ENCODE peak calls at places on chromosomes 5 and 9, in six cellular contexts. E is tibial artery, U is fibroblast of lung, Y is AG04450, A is right atrium auricular region, D is breast epithelium. V is an unnamed sample. For H3K27me3, the result is how much of the 10 kb centered on the place peaks cover.

GRCh38 chr5:168601972-168602371 is 22.8 kb upstream of the PANK3 start:
- DNase-seq in E (no peak), U (no peak), Y (no peak), A (no peak), D (no peak), V (no peak)

GRCh38 chr9:98150726-98151125 is 31.7 kb upstream of the TRIM14 start:
- DNase-seq in E (peak), U (no peak), Y (no peak), A (no peak), D (no peak), V (no peak)

GRCh38 chr9:70411141-70411929 is 3.1 kb downstream of the KLF9 start:
- DNase-seq in E (peak), U (peak), Y (no peak), A (peak), D (no peak), V (peak)

GRCh38 chr5:118722165-118723020 is 266.0 kb downstream of the DTWD2 start:
- DNase-seq in E (no peak), U (no peak), Y (no peak), A (no peak), D (no peak), V (no peak)

GRCh38 chr9:136714096-136714875 is 1.9 kb downstream of the DIPK1B start:
- DNase-seq in E (no peak), U (no peak), Y (no peak), A (no peak), D (no peak), V (no peak)

GRCh38 chr5:171355302-171355724 is 32.3 kb upstream of the NPM1 start:
- DNase-seq in E (no peak), U (no peak), Y (no peak), A (no peak), D (no peak), V (no peak)

GRCh38 chr5:159680095-159680494 is 236.2 kb upstream of the ADRA1B start:
- DNase-seq in E (no peak), U (peak), Y (no peak), A (no peak), D (no peak), V (no peak)

GRCh38 chr9:137454506-137455360 is 4.4 kb downstream of the NSMF start:
- DNase-seq in E (peak), U (peak), Y (no peak), A (no peak), D (no peak), V (no peak)

DNA sequence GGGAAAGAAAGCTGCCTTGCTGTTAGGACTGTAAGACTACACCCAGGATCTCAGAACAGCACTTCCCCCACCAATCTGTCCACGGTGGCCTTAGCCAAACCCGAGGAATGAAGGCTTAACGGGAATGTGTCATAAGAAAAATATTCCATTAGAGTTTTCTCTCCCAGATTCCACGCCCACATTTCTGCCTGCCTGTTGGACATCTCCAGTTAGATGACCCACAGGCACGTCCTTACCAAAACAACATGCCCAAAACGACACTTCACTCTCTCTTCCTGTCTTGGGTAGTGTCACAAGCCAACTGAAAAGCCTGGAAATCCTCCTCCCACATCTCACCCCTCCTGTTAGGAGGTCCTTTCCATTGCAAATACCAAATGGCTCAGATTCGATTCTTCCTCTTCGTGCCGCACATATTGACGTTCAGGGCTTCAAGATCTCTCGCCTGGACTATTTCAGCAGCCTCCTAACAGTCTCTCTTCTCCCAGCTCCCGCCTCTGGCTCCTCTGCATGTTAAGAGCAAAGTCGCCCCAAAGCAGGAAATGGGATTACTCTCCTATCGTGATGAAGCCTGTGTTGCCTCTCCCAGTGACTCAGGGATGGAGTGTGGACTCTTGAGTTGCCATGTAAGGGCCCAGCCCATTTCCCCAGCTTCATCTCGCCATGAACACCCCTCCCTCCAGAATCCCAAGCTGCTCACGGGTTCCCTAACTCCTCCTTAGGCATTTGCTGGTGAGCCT is 159.3 kb downstream of the NR3C1 start:
- DNase-seq in E (peak), U (peak), Y (peak), A (peak), D (no peak), V (peak)
- H3K4me3 ChIP-seq in E (peak), U (peak), Y (peak), A (peak), D (peak), V (peak)

GRCh38 chr9:134641989-134642384 is 384 bp downstream of the COL5A1 start:
- DNase-seq in E (no peak), U (no peak), Y (no peak), A (no peak), D (no peak), V (no peak)
- H3K27ac ChIP-seq in E (peak), U (peak), Y (peak), A (peak), D (peak), V (peak)

GRCh38 chr9:132162764-132163456 is 1.1 kb downstream of the NTNG2 start:
- DNase-seq in E (no peak), U (no peak), Y (no peak), A (no peak), D (no peak), V (no peak)

GRCh38 chr9:132163457-132163875 is 1.6 kb downstream of the NTNG2 start:
- DNase-seq in E (no peak), U (peak), Y (no peak), A (no peak), D (no peak), V (no peak)

GRCh38 chr9:132161743-132162187 is at the start of gene NTNG2:
- DNase-seq in E (no peak), U (no peak), Y (no peak), A (no peak), D (no peak), V (no peak)

GRCh38 chr9:132164604-132165362 is 2.9 kb downstream of the NTNG2 start:
- DNase-seq in E (no peak), U (no peak), Y (no peak), A (peak), D (no peak), V (no peak)

DNA sequence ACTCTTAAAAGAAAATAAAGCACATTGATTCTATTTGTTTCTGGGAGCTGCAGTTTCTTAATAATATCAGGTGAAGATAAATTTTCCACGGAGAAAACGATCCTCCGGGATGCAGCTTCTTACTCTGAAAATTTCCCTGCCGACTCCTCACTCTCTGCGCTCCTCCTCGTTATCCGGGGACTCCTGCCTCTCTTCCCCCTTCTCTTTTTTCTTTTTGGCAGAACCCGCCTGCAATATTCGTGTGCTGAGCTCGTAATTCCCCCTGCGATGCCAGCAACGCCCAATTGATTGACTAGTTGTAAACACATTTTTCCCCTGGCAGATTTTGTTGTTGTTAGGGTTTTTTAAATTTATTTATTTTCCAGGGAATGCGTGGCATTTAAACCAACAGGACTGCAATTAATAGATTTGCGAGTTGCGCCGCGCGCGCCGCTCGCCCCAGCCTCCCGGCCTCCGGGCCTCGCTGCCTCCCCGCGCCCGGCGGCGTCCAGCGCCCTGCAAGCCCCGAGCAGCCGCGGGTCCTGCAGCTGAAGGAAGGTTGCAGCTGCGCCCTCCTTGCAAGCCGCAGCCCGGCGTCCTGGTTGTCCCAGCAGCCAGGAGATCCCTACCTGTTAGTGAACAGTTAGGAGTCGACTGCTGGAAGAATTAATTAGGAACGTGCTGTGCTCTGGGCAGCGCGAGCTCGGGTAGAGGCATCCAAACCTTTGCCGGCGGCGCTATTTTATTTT is 2.2 kb downstream of the NTNG2 start:
- DNase-seq in E (no peak), U (no peak), Y (no peak), A (no peak), D (no peak), V (no peak)
- H3K27me3 ChIP-seq in E (half or more), U (under half), Y (half or more), A (under half), D (under half), V (under half)

DNA sequence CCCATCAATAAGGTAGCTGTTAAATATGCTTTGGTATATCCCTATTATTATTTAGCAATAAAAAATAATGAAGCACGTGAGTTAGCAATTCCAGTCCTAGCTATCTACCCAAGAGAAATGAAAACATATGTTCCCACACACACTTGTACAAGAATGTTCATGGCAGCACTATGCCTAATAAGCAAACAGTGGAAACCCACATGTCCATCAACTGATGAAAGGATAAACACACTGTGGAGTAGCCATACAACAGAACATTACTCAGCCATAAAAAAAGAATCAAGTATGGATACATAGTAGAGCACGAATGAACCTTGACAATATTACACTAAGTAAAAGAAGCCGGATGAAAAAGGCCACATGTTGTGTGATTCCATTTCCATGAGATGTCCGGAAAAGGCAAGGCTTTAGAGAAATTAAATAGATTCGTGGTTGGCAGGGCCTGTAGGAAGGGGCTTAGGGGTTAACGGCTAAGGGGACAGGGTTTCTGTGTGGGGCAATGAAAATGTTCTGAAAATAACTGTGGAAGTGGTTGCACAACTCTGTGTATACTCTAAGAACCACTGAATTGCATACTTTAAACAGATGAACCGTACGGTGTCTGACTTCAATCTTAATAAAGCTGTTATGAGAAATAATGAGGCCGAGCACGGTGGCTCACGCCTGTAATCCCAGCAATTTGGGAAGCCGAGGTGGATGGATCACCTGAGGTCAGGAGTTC is 51.4 kb downstream of the COL23A1 start:
- DNase-seq in E (no peak), U (no peak), Y (no peak), A (no peak), D (no peak), V (no peak)
- H3K4me3 ChIP-seq in E (no peak), U (no peak), Y (no peak), A (no peak), D (no peak), V (no peak)

DNA sequence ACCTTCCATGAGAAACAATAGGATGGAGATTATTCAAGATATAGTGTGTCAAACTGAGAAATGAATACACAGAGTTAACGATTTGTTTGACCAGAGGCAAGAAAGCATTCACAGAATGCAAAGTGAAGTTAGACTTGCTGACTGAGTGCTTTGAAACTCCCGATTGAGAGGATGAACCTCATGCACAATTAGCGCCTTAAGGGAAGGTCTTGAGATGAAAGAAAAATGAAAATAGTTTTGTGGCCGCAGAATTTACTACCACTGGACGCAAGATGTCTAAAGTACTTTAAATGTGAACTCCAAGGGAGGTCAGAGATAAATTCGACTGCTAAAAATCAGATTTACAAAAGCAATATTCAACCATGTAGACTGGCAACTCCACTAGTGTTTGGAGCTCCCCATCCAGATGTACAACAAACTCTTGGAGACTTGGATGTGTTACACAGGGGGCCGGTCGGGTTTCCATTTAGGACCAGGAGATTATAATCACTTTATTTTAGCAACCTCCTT is 707 bp upstream of the RIMOC1 start:
- DNase-seq in E (no peak), U (no peak), Y (no peak), A (no peak), D (no peak), V (no peak)
- H3K27ac ChIP-seq in E (peak), U (peak), Y (peak), A (peak), D (peak), V (peak)

GRCh38 chr5:176619569-176620332 is 9.8 kb upstream of the GPRIN1 start:
- DNase-seq in E (no peak), U (no peak), Y (no peak), A (no peak), D (no peak), V (no peak)
- H3K27me3 ChIP-seq in E (half or more), U (under half), Y (under half), A (under half), D (under half), V (under half)

GRCh38 chr5:61599370-61600140 is 267.5 kb downstream of the ZSWIM6 start:
- DNase-seq in E (no peak), U (peak), Y (no peak), A (no peak), D (no peak), V (no peak)

GRCh38 chr5:61598140-61598539 is 266.1 kb downstream of the ZSWIM6 start:
- DNase-seq in E (no peak), U (no peak), Y (no peak), A (no peak), D (no peak), V (no peak)

GRCh38 chr5:61600141-61600480 is 268.1 kb downstream of the ZSWIM6 start:
- DNase-seq in E (no peak), U (no peak), Y (no peak), A (no peak), D (no peak), V (no peak)

GRCh38 chr5:61597684-61598083 is 265.6 kb downstream of the ZSWIM6 start:
- DNase-seq in E (no peak), U (no peak), Y (no peak), A (no peak), D (no peak), V (no peak)

DNA sequence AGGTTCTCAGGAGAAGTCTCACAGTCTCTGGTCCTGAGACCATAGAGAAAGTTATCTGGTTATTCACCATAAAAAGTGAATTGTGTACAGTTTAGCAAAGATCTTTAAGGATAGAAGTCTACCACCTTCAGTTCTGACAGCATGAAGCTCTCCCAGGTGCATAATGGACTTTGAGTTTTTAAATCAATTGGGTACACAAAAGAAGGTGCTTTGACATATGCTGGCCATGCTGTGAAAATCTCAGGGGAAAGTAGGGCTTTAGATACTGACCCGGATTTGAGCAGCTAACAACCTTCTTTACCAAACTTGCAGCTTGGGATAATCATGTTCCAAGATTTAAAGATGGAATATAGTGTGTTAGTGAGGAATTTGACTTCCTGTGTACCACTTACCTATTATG is 264.2 kb downstream of the ZSWIM6 start:
- DNase-seq in E (no peak), U (no peak), Y (no peak), A (no peak), D (no peak), V (no peak)
- H3K4me3 ChIP-seq in E (no peak), U (no peak), Y (no peak), A (no peak), D (no peak), V (no peak)

DNA sequence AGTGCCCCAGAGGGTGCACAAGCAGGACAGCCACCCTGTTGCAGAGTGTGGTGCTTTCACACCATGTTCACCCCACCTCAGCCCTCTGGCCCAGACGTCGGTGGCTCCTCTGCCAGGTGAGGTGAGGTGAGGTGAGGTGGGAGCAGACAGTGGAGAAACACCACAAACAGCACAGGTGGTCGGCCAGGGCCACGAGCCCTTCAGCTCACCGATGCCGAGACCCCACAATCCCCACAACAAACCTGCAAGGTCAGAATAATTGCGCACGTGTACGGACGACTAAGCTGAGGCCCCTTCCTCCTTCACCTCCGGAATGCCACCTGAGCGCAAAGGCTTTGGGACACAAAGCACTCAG is 10.5 kb downstream of the BRD3 start:
- DNase-seq in E (peak), U (no peak), Y (no peak), A (no peak), D (no peak), V (no peak)
- H3K27ac ChIP-seq in E (no peak), U (no peak), Y (no peak), A (no peak), D (no peak), V (no peak)